ENCODE peak calls at places on chromosomes 6 and 20, in seven cellular contexts. V is neural progenitor cell, P is GM23338, N is GM23248, J is OCI-LY7, A is SK-N-SH, O is MM.1S. I is an unnamed sample.

GRCh38 chr6:87139236-87139635 is 16.1 kb upstream of the ZNF292 start:
- DNase-seq in V (peak), P (peak), N (peak), J (peak), A (peak), O (peak), I (peak)

GRCh38 chr20:35215066-35215956 is 11.2 kb upstream of the MMP24 start:
- DNase-seq in V (no peak), P (no peak), N (peak), J (no peak), A (no peak), O (no peak), I (no peak)

GRCh38 chr20:18679020-18679419 is 91.2 kb downstream of the DTD1 start:
- DNase-seq in V (no peak), P (peak), N (peak), J (no peak), A (no peak), O (peak), I (no peak)

GRCh38 chr6:25296980-25297379 is 17.8 kb downstream of the CARMIL1 start:
- DNase-seq in V (no peak), P (no peak), N (peak), J (no peak), A (no peak), O (no peak), I (no peak)

GRCh38 chr20:62633571-62634329 is 8.6 kb upstream of the SLCO4A1 start:
- DNase-seq in V (no peak), P (no peak), N (peak), J (no peak), A (no peak), O (no peak), I (peak)

GRCh38 chr6:148240463-148240845 is 102.2 kb upstream of the SASH1 start:
- DNase-seq in V (no peak), P (no peak), N (peak), J (no peak), A (peak), O (no peak), I (no peak)

GRCh38 chr20:35360033-35360432 is 51.7 kb downstream of the UQCC1 start:
- DNase-seq in V (no peak), P (no peak), N (peak), J (no peak), A (peak), O (no peak), I (no peak)

GRCh38 chr6:87210979-87211378 is 55.6 kb downstream of the ZNF292 start:
- DNase-seq in V (no peak), P (no peak), N (peak), J (no peak), A (no peak), O (no peak), I (no peak)

GRCh38 chr6:136639671-136640070 is 89.4 kb upstream of the MAP7 start:
- DNase-seq in V (no peak), P (no peak), N (no peak), J (no peak), A (no peak), O (no peak), I (no peak)

GRCh38 chr6:42281570-42281969 is 63.9 kb upstream of the MRPS10 start:
- DNase-seq in V (no peak), P (no peak), N (no peak), J (no peak), A (no peak), O (no peak), I (no peak)

GRCh38 chr6:148965287-148965686 is 218.5 kb downstream of the UST start:
- DNase-seq in V (no peak), P (no peak), N (peak), J (no peak), A (no peak), O (no peak), I (no peak)

GRCh38 chr6:27630727-27631613 is 158.1 kb upstream of the ZNF184 start:
- DNase-seq in V (peak), P (peak), N (peak), J (no peak), A (peak), O (no peak), I (peak)

GRCh38 chr20:57779401-57780003 is 69.7 kb upstream of the PMEPA1 start:
- DNase-seq in V (no peak), P (peak), N (no peak), J (no peak), A (no peak), O (no peak), I (peak)

GRCh38 chr6:33147807-33148666 is 44.2 kb downstream of the COL11A2 start:
- DNase-seq in V (peak), P (peak), N (peak), J (peak), A (peak), O (no peak), I (peak)

GRCh38 chr20:54172856-54173652 is 732 bp downstream of the CYP24A1 start:
- DNase-seq in V (peak), P (peak), N (peak), J (no peak), A (peak), O (no peak), I (no peak)

GRCh38 chr6:80528115-80528514 is 421.6 kb downstream of the BCKDHB start:
- DNase-seq in V (no peak), P (no peak), N (no peak), J (no peak), A (no peak), O (no peak), I (peak)

GRCh38 chr6:20575691-20576451 is 41.6 kb downstream of the CDKAL1 start:
- DNase-seq in V (no peak), P (peak), N (no peak), J (no peak), A (no peak), O (no peak), I (no peak)

GRCh38 chr6:147389463-147389862 is 119.0 kb upstream of the SAMD5 start:
- DNase-seq in V (no peak), P (no peak), N (no peak), J (no peak), A (no peak), O (no peak), I (no peak)

GRCh38 chr6:1971612-1972011 is 273.8 kb downstream of the GMDS start:
- DNase-seq in V (no peak), P (no peak), N (no peak), J (no peak), A (no peak), O (no peak), I (no peak)

GRCh38 chr6:122798099-122798641 is 9.1 kb downstream of the SMPDL3A start:
- DNase-seq in V (no peak), P (no peak), N (peak), J (no peak), A (no peak), O (no peak), I (peak)

GRCh38 chr6:57006101-57006500 is 40.4 kb upstream of the KIAA1586 start:
- DNase-seq in V (no peak), P (no peak), N (no peak), J (no peak), A (no peak), O (no peak), I (no peak)

GRCh38 chr6:147774856-147775255 is 266.4 kb downstream of the SAMD5 start:
- DNase-seq in V (peak), P (peak), N (no peak), J (no peak), A (no peak), O (no peak), I (no peak)

GRCh38 chr6:131331873-131332759 is 196.8 kb downstream of the AKAP7 start:
- DNase-seq in V (no peak), P (no peak), N (no peak), J (no peak), A (no peak), O (no peak), I (no peak)

DNA sequence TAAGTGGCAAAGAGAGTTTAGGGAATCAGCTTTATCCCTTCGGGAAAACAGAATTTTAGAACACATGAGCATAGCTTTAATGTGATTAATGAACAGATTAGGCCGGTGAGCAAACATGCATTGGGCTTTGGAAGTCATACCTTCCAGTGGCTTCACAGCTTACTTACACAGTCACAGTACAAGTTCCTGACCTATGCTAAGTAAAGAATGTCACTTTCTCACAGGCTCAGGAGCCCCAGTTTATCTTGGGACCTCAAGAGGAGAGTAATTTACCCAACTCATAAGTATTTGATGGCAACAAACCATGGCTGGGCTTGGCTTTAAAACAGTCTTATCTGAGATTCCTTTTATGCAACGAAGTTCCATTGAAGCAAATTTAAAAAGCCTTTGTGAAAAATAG is 195.9 kb downstream of the AKAP7 start:
- DNase-seq in V (no peak), P (no peak), N (no peak), J (no peak), A (no peak), O (no peak), I (peak)
- H2AFZ ChIP-seq in V (no peak), P (no peak), N (no peak), J (no peak), A (no peak), O (no peak), I (no peak)

GRCh38 chr6:6836609-6837406 is 248.3 kb downstream of the LY86 start:
- DNase-seq in V (no peak), P (no peak), N (no peak), J (no peak), A (no peak), O (no peak), I (no peak)

GRCh38 chr6:6841571-6841970 is 253.1 kb downstream of the LY86 start:
- DNase-seq in V (no peak), P (no peak), N (no peak), J (no peak), A (no peak), O (no peak), I (no peak)

GRCh38 chr6:6834356-6835342 is 246.1 kb downstream of the LY86 start:
- DNase-seq in V (no peak), P (no peak), N (no peak), J (peak), A (no peak), O (no peak), I (no peak)

GRCh38 chr6:6840831-6841263 is 252.3 kb downstream of the LY86 start:
- DNase-seq in V (no peak), P (no peak), N (no peak), J (no peak), A (no peak), O (no peak), I (no peak)

DNA sequence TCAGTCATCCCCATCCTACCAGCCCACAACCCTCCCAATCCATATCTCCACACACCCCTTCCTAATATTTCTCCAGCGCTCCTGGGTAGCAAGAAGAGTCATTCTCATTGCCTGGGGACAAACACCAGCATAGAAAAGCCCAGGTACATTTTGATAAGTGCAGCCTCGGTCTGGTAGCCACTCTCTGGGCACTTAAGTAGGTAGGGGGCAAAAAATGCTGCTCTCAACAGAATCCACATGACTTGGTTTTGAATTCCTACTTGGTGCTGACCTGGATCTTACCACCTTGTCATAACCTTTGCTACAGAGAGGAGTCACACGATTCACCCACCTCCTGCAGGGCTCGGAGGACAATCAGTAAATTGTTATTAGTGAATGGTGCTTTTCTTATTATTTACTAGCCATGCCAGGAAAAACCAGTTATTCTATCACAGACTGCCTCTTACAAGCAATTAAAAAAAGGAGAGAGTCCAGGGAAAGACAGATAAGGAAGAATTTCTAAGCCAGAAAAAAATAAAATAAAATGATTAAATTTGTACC is 249.1 kb downstream of the LY86 start:
- DNase-seq in V (no peak), P (no peak), N (no peak), J (no peak), A (no peak), O (no peak), I (no peak)
- TF ChIP-seq EZH2phosphoT487 in V (no peak), P (no peak), N (no peak), J (no peak), A (no peak), O (no peak), I (no peak)

GRCh38 chr6:67680297-67680932 is 954.7 kb upstream of the ADGRB3 start:
- DNase-seq in V (no peak), P (no peak), N (no peak), J (no peak), A (no peak), O (no peak), I (no peak)
- H2AFZ ChIP-seq in V (no peak), P (no peak), N (no peak), J (peak), A (no peak), O (no peak), I (no peak)

GRCh38 chr6:38174806-38175495 is 355.4 kb downstream of the ZFAND3 start:
- DNase-seq in V (no peak), P (no peak), N (no peak), J (no peak), A (no peak), O (no peak), I (no peak)

GRCh38 chr6:38177885-38178583 is 358.5 kb downstream of the ZFAND3 start:
- DNase-seq in V (no peak), P (no peak), N (no peak), J (no peak), A (no peak), O (no peak), I (no peak)

GRCh38 chr6:38178584-38178886 is 359.0 kb downstream of the ZFAND3 start:
- DNase-seq in V (no peak), P (no peak), N (no peak), J (no peak), A (no peak), O (no peak), I (no peak)

GRCh38 chr6:38175786-38176185 is 356.3 kb downstream of the ZFAND3 start:
- DNase-seq in V (no peak), P (no peak), N (no peak), J (no peak), A (no peak), O (no peak), I (no peak)

GRCh38 chr6:38176797-38177751 is 357.5 kb downstream of the ZFAND3 start:
- DNase-seq in V (peak), P (peak), N (no peak), J (no peak), A (no peak), O (no peak), I (peak)
- TF ChIP-seq EZH2phosphoT487 in V (no peak), P (no peak), N (no peak), J (no peak), A (no peak), O (no peak), I (no peak)

GRCh38 chr6:39982720-39983119 is 48.5 kb upstream of the MOCS1 start:
- DNase-seq in V (no peak), P (no peak), N (no peak), J (no peak), A (no peak), O (no peak), I (no peak)
- H2AFZ ChIP-seq in V (no peak), P (no peak), N (no peak), J (no peak), A (no peak), O (no peak), I (no peak)

GRCh38 chr20:22699396-22699795 is 115.0 kb upstream of the FOXA2 start:
- DNase-seq in V (no peak), P (no peak), N (no peak), J (no peak), A (no peak), O (no peak), I (no peak)

GRCh38 chr20:22698443-22698842 is 114.1 kb upstream of the FOXA2 start:
- DNase-seq in V (no peak), P (no peak), N (peak), J (no peak), A (no peak), O (no peak), I (no peak)

GRCh38 chr20:22701679-22702308 is 117.4 kb upstream of the FOXA2 start:
- DNase-seq in V (no peak), P (no peak), N (no peak), J (no peak), A (no peak), O (no peak), I (no peak)

GRCh38 chr20:22703843-22704242 is 119.5 kb upstream of the FOXA2 start:
- DNase-seq in V (no peak), P (no peak), N (no peak), J (no peak), A (no peak), O (no peak), I (no peak)

DNA sequence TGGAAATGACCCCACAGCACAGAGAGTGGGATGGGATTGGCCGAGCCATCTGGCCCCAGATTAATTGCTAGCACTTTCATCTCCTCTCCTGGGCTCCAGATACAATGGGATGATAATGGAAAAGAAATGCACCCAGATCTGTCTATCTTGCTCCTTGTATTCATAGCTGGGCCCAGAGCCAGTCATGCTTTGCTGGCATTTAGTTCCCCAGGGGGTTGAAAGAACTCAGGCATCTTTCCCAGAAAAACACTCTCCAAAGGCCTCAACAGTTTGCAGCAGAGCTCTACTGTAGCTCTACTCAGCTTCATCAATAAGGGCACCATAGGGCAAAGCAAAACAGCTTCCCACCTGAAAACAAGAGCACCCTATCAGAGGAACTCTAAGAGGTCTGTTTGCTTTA is 116.0 kb upstream of the FOXA2 start:
- DNase-seq in V (no peak), P (no peak), N (peak), J (no peak), A (no peak), O (no peak), I (no peak)
- TF ChIP-seq EZH2phosphoT487 in V (no peak), P (no peak), N (no peak), J (no peak), A (no peak), O (no peak), I (no peak)

DNA sequence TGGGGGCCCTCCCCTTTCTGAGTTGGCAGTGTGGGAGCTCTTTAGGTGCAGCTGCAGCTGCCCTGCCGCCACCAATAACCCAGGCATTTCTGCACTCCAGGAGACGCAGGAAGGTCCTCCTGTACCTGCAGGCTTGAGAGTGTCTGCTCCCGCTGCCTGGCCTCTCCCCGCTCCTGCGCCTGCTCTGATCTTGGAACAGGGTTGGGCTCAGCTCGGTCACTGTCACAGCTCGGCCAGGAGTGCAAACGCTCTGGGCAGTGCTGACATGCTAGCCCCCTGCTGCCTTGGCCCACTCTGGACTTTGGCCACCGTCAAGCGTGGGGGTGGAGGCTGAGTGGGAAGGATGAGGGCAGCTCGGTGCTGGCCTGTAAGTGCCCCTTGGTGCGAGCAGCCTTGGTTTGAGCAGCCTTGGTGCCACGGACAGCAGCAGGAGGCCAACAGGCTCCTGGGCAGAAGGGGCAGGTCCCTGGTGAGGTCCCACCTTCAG is 738.1 kb upstream of the GJE1 start:
- DNase-seq in V (no peak), P (no peak), N (no peak), J (no peak), A (no peak), O (no peak), I (no peak)
- H2AFZ ChIP-seq in V (no peak), P (no peak), N (no peak), J (no peak), A (no peak), O (no peak), I (no peak)

DNA sequence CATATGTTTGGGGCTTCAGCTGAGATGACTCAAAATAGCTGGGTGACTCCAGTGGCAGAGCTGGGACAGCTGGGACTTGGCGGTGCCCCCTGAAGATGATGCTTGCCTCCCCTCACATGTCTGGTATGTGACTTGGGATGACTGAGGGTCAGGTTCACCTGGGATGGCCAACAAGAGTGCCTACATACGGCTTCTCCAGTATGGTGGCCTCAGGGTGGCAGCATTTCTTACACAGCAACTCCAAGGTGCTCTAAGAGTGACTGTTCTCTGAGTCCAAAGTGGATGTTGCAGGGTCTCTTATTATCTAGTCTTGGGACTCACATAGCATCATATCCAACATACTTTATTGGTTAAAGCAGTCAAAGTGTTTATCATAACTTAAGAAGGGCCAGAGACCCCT is 87.8 kb upstream of the CENPW start:
- DNase-seq in V (peak), P (peak), N (no peak), J (no peak), A (no peak), O (no peak), I (no peak)
- TF ChIP-seq EZH2phosphoT487 in V (no peak), P (no peak), N (no peak), J (no peak), A (no peak), O (no peak), I (no peak)

I was measured in hepatocyte.